ENCODE peak calls at places on chromosomes 1 and 21, in four cellular contexts. Z is GM12864, G is retinal pigment epithelial cell, N is neural progenitor cell. I is an unnamed sample.

GRCh38 chr1:202085682-202086373 is 36.9 kb upstream of the GPR37L1 start:
- DNase-seq in G (no peak), Z (no peak), N (peak), I (no peak)

GRCh38 chr1:231508941-231509340 is 19.5 kb upstream of the TSNAX start:
- DNase-seq in N (peak), G (no peak), Z (no peak), I (no peak)

GRCh38 chr1:52668711-52669110 is 29.4 kb downstream of the COA7 start:
- DNase-seq in G (no peak), N (no peak), Z (no peak), I (no peak)

GRCh38 chr1:46420533-46420915 is 26.4 kb downstream of the FAAH start:
- DNase-seq in N (no peak), Z (no peak), G (no peak), I (no peak)

GRCh38 chr1:183869671-183870070 is 64.8 kb downstream of the RGL1 start:
- DNase-seq in Z (no peak), N (no peak), G (no peak), I (no peak)

GRCh38 chr1:227541129-227541528 is 22.2 kb upstream of the ZNF678 start:
- DNase-seq in G (no peak), N (no peak), Z (no peak), I (no peak)

GRCh38 chr1:7177438-7178126 is 392.3 kb downstream of the CAMTA1 start:
- DNase-seq in Z (no peak), G (no peak), N (peak), I (no peak)

GRCh38 chr1:201264072-201264471 is 19.2 kb upstream of the PKP1 start:
- DNase-seq in G (no peak), N (no peak), Z (no peak), I (no peak)

GRCh38 chr1:7264101-7264500 is 478.8 kb downstream of the CAMTA1 start:
- DNase-seq in N (no peak), G (no peak), Z (no peak), I (no peak)

GRCh38 chr1:113929750-113930498 is 800 bp downstream of the HIPK1 start:
- DNase-seq in G (no peak), N (peak), Z (no peak), I (no peak)

GRCh38 chr21:41641821-41642368 is 125.0 kb downstream of the RIPK4 start:
- DNase-seq in Z (no peak), G (peak), N (peak), I (peak)

DNA sequence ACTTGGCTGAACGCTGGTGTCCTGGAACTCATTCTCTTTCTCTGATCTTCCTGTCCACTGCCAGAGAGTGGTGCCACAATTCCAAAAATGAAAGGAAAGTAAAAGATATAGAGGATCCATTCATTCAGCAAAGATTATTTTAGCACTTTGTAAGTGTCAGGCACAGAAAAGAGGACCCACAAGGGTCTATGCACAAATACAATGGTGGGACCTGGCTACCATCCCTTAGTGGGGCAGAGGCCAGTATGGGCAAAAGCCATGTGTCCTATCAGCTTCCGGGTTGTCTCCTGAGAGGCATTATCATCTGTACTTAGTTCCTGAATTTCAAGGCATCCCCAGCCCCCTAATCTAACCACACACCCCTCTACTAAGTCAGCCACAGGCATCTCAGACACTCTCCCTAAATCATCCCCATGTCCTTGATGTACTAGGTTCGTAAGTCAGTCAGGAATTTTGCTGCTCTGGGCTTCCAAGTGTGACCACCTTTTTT is 19.0 kb downstream of the SSR2 start:
- DNase-seq in G (no peak), Z (no peak), N (no peak), I (peak)
- TF ChIP-seq CTCF in G (no peak), Z (no peak), N (no peak), I (peak)

GRCh38 chr1:212864201-212864600 is 6.1 kb downstream of the FLVCR1 start:
- DNase-seq in G (no peak), N (no peak), Z (no peak), I (no peak)

GRCh38 chr1:212858055-212858460 is at the start of gene FLVCR1:
- DNase-seq in G (peak), Z (peak), N (peak), I (peak)

GRCh38 chr1:212858461-212859265 is 588 bp downstream of the FLVCR1 start:
- DNase-seq in N (peak), Z (no peak), G (peak), I (no peak)

GRCh38 chr1:212862111-212862690 is 4.1 kb downstream of the FLVCR1 start:
- DNase-seq in Z (no peak), N (no peak), G (no peak), I (no peak)

DNA sequence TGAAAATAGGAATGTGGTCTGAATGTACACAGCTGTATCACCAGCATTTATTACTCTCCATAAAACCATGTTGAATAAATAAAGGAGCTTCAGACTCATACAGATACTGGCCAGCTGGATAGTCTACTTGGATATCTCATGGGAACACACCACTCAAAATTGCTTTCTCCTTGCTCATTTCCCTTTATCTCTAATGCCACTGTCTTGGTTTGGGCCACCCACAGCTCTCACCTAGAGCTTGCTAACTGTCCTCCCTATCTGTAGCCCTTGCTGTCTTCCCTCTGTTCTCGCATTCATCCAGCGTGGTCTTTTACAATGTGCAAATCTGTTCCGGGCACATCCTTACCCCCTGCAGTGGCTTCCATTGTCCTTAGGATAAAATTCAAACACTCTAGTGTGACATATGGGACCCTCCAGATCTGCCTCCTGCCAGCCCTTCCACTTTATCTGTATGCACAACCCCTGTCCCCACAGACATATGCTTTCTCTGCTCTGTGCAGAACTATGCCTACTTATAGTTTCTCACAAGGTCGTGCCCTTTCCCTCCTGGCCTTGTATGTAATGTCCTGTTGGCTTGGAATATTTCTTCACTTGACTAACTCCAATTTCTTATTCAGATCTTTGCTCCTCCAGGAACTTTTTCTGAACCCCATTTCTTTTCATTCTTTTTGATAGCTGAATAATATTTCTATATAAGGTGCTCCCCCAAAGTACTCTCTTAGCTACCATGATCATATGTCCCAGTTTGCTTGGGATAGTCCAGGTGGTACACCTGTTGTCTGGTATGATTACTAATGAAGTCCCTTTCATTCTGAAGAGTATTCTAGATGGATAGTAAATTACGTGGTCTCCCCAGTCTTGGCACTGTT is 2.9 kb downstream of the FLVCR1 start:
- DNase-seq in Z (no peak), G (no peak), N (peak), I (no peak)
- H3K4me3 ChIP-seq in Z (peak), G (peak), N (peak), I (no peak)

GRCh38 chr1:1573843-1574720 is 581 bp downstream of the SSU72 start:
- DNase-seq in G (no peak), N (peak), Z (no peak), I (peak)
- TF ChIP-seq CTCF in G (peak), N (peak), Z (peak), I (peak)

GRCh38 chr21:45970674-45971486 is 10.7 kb upstream of the COL6A1 start:
- DNase-seq in N (peak), Z (no peak), G (no peak), I (no peak)

GRCh38 chr21:45973475-45974072 is 8.0 kb upstream of the COL6A1 start:
- DNase-seq in Z (peak), N (peak), G (no peak), I (no peak)

GRCh38 chr21:45971487-45972352 is 9.8 kb upstream of the COL6A1 start:
- DNase-seq in G (no peak), Z (no peak), N (no peak), I (no peak)

GRCh38 chr21:45972716-45973474 is 8.7 kb upstream of the COL6A1 start:
- DNase-seq in N (peak), Z (no peak), G (no peak), I (no peak)

DNA sequence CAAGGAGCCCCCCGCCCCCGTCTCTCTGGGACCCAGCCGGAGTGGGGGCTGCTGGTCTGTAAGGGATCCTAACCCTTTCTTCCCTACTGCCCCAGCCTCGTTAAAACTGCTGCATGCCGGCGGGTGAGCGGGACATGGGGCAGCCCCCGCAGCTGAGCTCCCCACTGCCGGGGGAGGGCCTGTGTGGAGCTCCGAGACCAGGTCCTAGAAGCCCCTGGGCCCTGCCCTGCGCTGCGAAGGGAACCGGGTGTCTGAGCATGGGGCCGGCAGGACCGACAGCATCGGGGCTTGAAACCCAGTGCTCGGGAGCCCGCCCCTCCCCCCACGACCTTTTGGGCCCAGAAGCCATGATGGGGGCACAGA is 9.2 kb upstream of the COL6A1 start:
- DNase-seq in Z (no peak), G (no peak), N (no peak), I (no peak)
- H3K4me3 ChIP-seq in Z (no peak), G (no peak), N (no peak), I (peak)

DNA sequence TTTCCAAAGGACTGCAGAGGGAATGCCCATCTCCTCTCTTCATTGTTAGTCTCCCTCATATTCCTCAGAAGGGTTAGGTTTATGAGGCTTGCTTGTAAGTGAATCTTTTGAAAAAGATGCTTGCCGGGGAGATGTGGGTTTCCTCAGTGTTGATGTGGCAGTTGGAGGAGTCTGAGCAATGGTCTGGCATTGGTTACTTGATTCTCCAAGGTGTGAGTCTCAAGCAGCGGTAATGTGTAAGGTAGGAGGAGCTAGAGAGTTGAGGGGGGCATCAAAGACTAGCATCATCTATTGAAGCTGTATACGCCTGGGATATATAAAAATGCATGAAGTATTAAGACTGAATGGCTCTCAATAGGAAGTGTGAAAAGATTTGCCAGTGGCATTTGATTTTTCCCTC is 21.5 kb downstream of the KHDRBS1 start:
- DNase-seq in G (no peak), N (no peak), Z (no peak), I (no peak)
- TF ChIP-seq CTCF in G (no peak), N (no peak), Z (no peak), I (no peak)

DNA sequence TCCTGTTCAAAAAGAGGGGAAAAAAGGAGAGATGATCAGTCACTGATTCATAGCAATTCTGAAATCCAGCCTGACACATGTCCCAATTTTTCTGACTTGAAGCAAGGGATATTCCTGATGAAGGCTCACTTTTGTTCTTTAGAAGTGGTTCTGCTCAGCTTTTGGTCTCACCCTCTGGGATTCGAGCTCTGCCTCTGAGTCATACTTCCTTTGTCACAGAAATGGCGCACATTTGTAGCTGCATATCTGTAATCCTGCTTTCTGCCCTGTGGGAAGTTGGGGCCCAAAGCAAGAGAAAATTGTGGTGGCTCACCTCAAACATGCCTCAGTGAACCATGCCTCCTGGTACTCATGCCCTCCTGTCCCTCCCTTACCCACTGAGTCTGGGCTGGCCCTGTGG is 22.3 kb upstream of the FAM78B start:
- DNase-seq in N (no peak), G (no peak), Z (no peak), I (no peak)
- H3K4me3 ChIP-seq in N (no peak), G (no peak), Z (no peak), I (no peak)

GRCh38 chr21:17931080-17931479 is 111.9 kb upstream of the C21orf91 start:
- DNase-seq in Z (no peak), G (no peak), N (no peak), I (no peak)
- TF ChIP-seq CTCF in Z (peak), G (peak), N (peak), I (peak)

GRCh38 chr1:43271186-43272118 is 1.7 kb downstream of the TMEM125 start:
- DNase-seq in N (no peak), G (no peak), Z (no peak), I (no peak)

GRCh38 chr1:43267818-43268425 is 1.9 kb upstream of the TMEM125 start:
- DNase-seq in G (no peak), N (no peak), Z (no peak), I (no peak)

GRCh38 chr1:43270421-43271095 is 775 bp downstream of the TMEM125 start:
- DNase-seq in Z (no peak), G (no peak), N (peak), I (no peak)

GRCh38 chr1:43272161-43272560 is 2.4 kb downstream of the TMEM125 start:
- DNase-seq in Z (no peak), G (no peak), N (no peak), I (no peak)

DNA sequence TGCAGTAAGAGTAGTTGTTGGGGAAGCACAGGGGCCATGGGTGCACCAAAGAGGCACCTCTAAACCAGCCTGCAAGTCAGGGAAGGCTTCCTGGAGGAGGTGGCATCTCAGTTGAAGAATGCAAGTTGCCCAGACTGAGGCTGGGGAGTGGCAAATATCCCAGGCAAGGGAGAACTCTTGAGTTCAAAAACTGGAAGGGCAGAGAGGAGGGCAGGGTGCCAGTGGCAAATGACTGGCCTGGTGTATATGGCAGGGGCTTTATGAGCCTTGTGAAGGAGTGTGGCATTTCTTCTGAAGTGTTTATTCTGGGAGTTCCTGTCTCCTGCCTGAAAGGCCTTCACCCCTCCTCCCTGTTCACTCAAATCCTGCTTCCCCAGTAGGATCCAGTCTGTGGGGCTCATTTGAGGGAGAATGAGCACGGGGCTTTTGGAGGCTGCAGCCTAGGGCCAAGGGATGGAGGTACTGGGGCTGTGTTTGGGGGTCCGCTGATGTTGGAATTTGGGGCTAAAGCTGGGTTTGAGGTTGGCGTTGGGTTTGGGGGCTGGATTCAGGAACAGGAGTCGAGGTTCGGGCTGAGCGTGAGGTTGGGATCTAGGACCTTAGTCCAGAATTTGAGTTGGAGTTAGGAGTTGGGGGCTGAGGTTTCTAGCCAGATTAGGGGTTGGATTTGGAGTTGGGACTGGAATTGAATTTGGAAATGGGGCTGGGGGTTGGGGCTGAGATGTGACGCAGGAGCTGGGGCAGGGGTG is at the start of gene TMEM125:
- DNase-seq in N (no peak), Z (no peak), G (no peak), I (no peak)
- H3K4me3 ChIP-seq in N (peak), Z (no peak), G (peak), I (peak)

GRCh38 chr1:116841569-116842364 is 67.9 kb upstream of the PTGFRN start:
- DNase-seq in N (no peak), G (no peak), Z (no peak), I (no peak)

GRCh38 chr1:116844775-116845174 is 64.9 kb upstream of the PTGFRN start:
- DNase-seq in G (no peak), Z (no peak), N (no peak), I (no peak)

GRCh38 chr1:116847175-116847574 is 62.5 kb upstream of the PTGFRN start:
- DNase-seq in G (no peak), Z (no peak), N (no peak), I (no peak)

GRCh38 chr1:116847688-116848531 is 61.8 kb upstream of the PTGFRN start:
- DNase-seq in Z (no peak), G (no peak), N (no peak), I (no peak)

DNA sequence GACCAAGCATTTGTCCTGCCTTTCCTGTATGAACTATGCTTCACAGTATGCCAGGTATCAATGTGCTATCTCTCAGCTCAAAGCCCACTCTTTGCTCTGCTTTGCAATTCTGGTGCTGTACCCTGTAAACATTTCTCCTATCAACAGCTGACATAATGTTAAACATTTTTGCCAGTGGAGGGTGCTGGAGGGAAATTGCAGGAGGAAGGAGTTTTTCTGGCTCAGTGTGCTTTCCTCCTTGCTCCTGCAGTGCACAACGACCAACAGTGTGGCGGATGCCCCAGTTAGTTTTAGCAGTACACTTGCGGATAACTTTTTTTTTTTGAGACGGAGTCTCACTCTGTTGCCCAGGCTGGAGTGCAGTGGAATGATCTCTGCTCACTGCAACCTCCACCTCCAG is 67.1 kb upstream of the PTGFRN start:
- DNase-seq in Z (no peak), G (no peak), N (no peak), I (no peak)
- TF ChIP-seq CTCF in Z (no peak), G (peak), N (no peak), I (peak)

GRCh38 chr1:111855260-111855659 is 99.6 kb downstream of the DDX20 start:
- DNase-seq in G (no peak), Z (no peak), N (no peak), I (no peak)
- H3K4me3 ChIP-seq in G (no peak), Z (no peak), N (no peak), I (no peak)

I was measured in epithelial cell of proximal tubule.